ENCODE peak calls at places on chromosomes 11 and 22, in nine cellular contexts. One of them, this sample, is unnamed.

GRCh38 chr11:116580828-116581227 is 192.0 kb downstream of the BUD13 start:
- DNase-seq in activated T-cell treated with anti-CD3 and anti-CD28 coated beads for 1 hour: no peak
- DNase-seq in hepatic stellate cell: no peak
- DNase-seq in HCT116: no peak
- DNase-seq in upper lobe of right lung: no peak
- DNase-seq in effector CD8-positive, alpha-beta T cell: no peak
- DNase-seq in T47D: no peak
- DNase-seq in stimulated activated CD4-positive, alpha-beta T cell treated with anti-CD3 and anti-CD28 coated beads, Interleukin-12 subunit alpha, Interleukin-12 subunit beta, amount 100 ng/mL, for 24 hours: no peak
- DNase-seq in GM12892: no peak
- DNase-seq in this sample: no peak

GRCh38 chr22:39527481-39527961 is 5.0 kb downstream of the RPS19BP1 start:
- DNase-seq in effector CD8-positive, alpha-beta T cell: no peak
- DNase-seq in GM12892: no peak
- DNase-seq in HCT116: no peak
- DNase-seq in upper lobe of right lung: no peak
- DNase-seq in activated T-cell treated with anti-CD3 and anti-CD28 coated beads for 1 hour: no peak
- DNase-seq in hepatic stellate cell: no peak
- DNase-seq in stimulated activated CD4-positive, alpha-beta T cell treated with anti-CD3 and anti-CD28 coated beads, Interleukin-12 subunit alpha, Interleukin-12 subunit beta, amount 100 ng/mL, for 24 hours: no peak
- DNase-seq in T47D: no peak
- DNase-seq in this sample: no peak

GRCh38 chr11:19777342-19778102 is 64.9 kb downstream of the NAV2 start:
- DNase-seq in hepatic stellate cell: peak
- DNase-seq in HCT116: no peak
- DNase-seq in GM12892: peak
- DNase-seq in effector CD8-positive, alpha-beta T cell: no peak
- DNase-seq in stimulated activated CD4-positive, alpha-beta T cell treated with anti-CD3 and anti-CD28 coated beads, Interleukin-12 subunit alpha, Interleukin-12 subunit beta, amount 100 ng/mL, for 24 hours: no peak
- DNase-seq in upper lobe of right lung: no peak
- DNase-seq in T47D: no peak
- DNase-seq in activated T-cell treated with anti-CD3 and anti-CD28 coated beads for 1 hour: no peak
- DNase-seq in this sample: no peak

GRCh38 chr22:41380993-41381328 is 781 bp upstream of the TEF start:
- DNase-seq in hepatic stellate cell: peak
- DNase-seq in activated T-cell treated with anti-CD3 and anti-CD28 coated beads for 1 hour: no peak
- DNase-seq in HCT116: peak
- DNase-seq in stimulated activated CD4-positive, alpha-beta T cell treated with anti-CD3 and anti-CD28 coated beads, Interleukin-12 subunit alpha, Interleukin-12 subunit beta, amount 100 ng/mL, for 24 hours: peak
- DNase-seq in T47D: peak
- DNase-seq in upper lobe of right lung: no peak
- DNase-seq in GM12892: no peak
- DNase-seq in effector CD8-positive, alpha-beta T cell: no peak
- DNase-seq in this sample: no peak

GRCh38 chr22:22327723-22328122 is 83.1 kb downstream of the VPREB1 start:
- DNase-seq in T47D: no peak
- DNase-seq in effector CD8-positive, alpha-beta T cell: no peak
- DNase-seq in HCT116: no peak
- DNase-seq in hepatic stellate cell: no peak
- DNase-seq in upper lobe of right lung: no peak
- DNase-seq in activated T-cell treated with anti-CD3 and anti-CD28 coated beads for 1 hour: no peak
- DNase-seq in stimulated activated CD4-positive, alpha-beta T cell treated with anti-CD3 and anti-CD28 coated beads, Interleukin-12 subunit alpha, Interleukin-12 subunit beta, amount 100 ng/mL, for 24 hours: no peak
- DNase-seq in GM12892: no peak
- DNase-seq in this sample: no peak

GRCh38 chr11:1034456-1035295 is 1.8 kb downstream of the MUC6 start:
- DNase-seq in activated T-cell treated with anti-CD3 and anti-CD28 coated beads for 1 hour: no peak
- DNase-seq in hepatic stellate cell: no peak
- DNase-seq in GM12892: no peak
- DNase-seq in stimulated activated CD4-positive, alpha-beta T cell treated with anti-CD3 and anti-CD28 coated beads, Interleukin-12 subunit alpha, Interleukin-12 subunit beta, amount 100 ng/mL, for 24 hours: no peak
- DNase-seq in upper lobe of right lung: no peak
- DNase-seq in HCT116: no peak
- DNase-seq in T47D: no peak
- DNase-seq in effector CD8-positive, alpha-beta T cell: no peak
- DNase-seq in this sample: no peak

GRCh38 chr11:115464269-115464668 is 39.9 kb downstream of the CADM1 start:
- DNase-seq in stimulated activated CD4-positive, alpha-beta T cell treated with anti-CD3 and anti-CD28 coated beads, Interleukin-12 subunit alpha, Interleukin-12 subunit beta, amount 100 ng/mL, for 24 hours: no peak
- DNase-seq in GM12892: no peak
- DNase-seq in upper lobe of right lung: no peak
- DNase-seq in T47D: no peak
- DNase-seq in HCT116: no peak
- DNase-seq in hepatic stellate cell: no peak
- DNase-seq in effector CD8-positive, alpha-beta T cell: no peak
- DNase-seq in activated T-cell treated with anti-CD3 and anti-CD28 coated beads for 1 hour: no peak
- DNase-seq in this sample: no peak

GRCh38 chr11:8023831-8024555 is 36.9 kb downstream of the EIF3F start:
- DNase-seq in stimulated activated CD4-positive, alpha-beta T cell treated with anti-CD3 and anti-CD28 coated beads, Interleukin-12 subunit alpha, Interleukin-12 subunit beta, amount 100 ng/mL, for 24 hours: no peak
- DNase-seq in upper lobe of right lung: peak
- DNase-seq in GM12892: no peak
- DNase-seq in hepatic stellate cell: no peak
- DNase-seq in effector CD8-positive, alpha-beta T cell: no peak
- DNase-seq in T47D: no peak
- DNase-seq in HCT116: no peak
- DNase-seq in activated T-cell treated with anti-CD3 and anti-CD28 coated beads for 1 hour: no peak
- DNase-seq in this sample: no peak

GRCh38 chr11:28878025-28878424 is 769.8 kb downstream of the METTL15 start:
- DNase-seq in HCT116: no peak
- DNase-seq in GM12892: no peak
- DNase-seq in effector CD8-positive, alpha-beta T cell: no peak
- DNase-seq in hepatic stellate cell: no peak
- DNase-seq in stimulated activated CD4-positive, alpha-beta T cell treated with anti-CD3 and anti-CD28 coated beads, Interleukin-12 subunit alpha, Interleukin-12 subunit beta, amount 100 ng/mL, for 24 hours: no peak
- DNase-seq in upper lobe of right lung: no peak
- DNase-seq in activated T-cell treated with anti-CD3 and anti-CD28 coated beads for 1 hour: no peak
- DNase-seq in T47D: no peak
- DNase-seq in this sample: no peak

GRCh38 chr11:128595775-128596174 is 8.4 kb upstream of the ETS1 start:
- DNase-seq in upper lobe of right lung: no peak
- DNase-seq in T47D: no peak
- DNase-seq in effector CD8-positive, alpha-beta T cell: no peak
- DNase-seq in HCT116: no peak
- DNase-seq in hepatic stellate cell: no peak
- DNase-seq in GM12892: no peak
- DNase-seq in activated T-cell treated with anti-CD3 and anti-CD28 coated beads for 1 hour: no peak
- DNase-seq in stimulated activated CD4-positive, alpha-beta T cell treated with anti-CD3 and anti-CD28 coated beads, Interleukin-12 subunit alpha, Interleukin-12 subunit beta, amount 100 ng/mL, for 24 hours: no peak
- DNase-seq in this sample: no peak

GRCh38 chr22:46793497-46793896 is 31.0 kb downstream of the TBC1D22A start:
- DNase-seq in activated T-cell treated with anti-CD3 and anti-CD28 coated beads for 1 hour: no peak
- DNase-seq in effector CD8-positive, alpha-beta T cell: no peak
- DNase-seq in upper lobe of right lung: no peak
- DNase-seq in hepatic stellate cell: no peak
- DNase-seq in stimulated activated CD4-positive, alpha-beta T cell treated with anti-CD3 and anti-CD28 coated beads, Interleukin-12 subunit alpha, Interleukin-12 subunit beta, amount 100 ng/mL, for 24 hours: no peak
- DNase-seq in GM12892: no peak
- DNase-seq in HCT116: no peak
- DNase-seq in T47D: no peak
- DNase-seq in this sample: no peak

GRCh38 chr11:61111786-61112517 is 9.7 kb downstream of the CD5 start:
- DNase-seq in HCT116: no peak
- DNase-seq in hepatic stellate cell: no peak
- DNase-seq in upper lobe of right lung: no peak
- DNase-seq in GM12892: no peak
- DNase-seq in effector CD8-positive, alpha-beta T cell: no peak
- DNase-seq in activated T-cell treated with anti-CD3 and anti-CD28 coated beads for 1 hour: no peak
- DNase-seq in T47D: no peak
- DNase-seq in stimulated activated CD4-positive, alpha-beta T cell treated with anti-CD3 and anti-CD28 coated beads, Interleukin-12 subunit alpha, Interleukin-12 subunit beta, amount 100 ng/mL, for 24 hours: peak
- DNase-seq in this sample: no peak

GRCh38 chr11:78786086-78786485 is 211.4 kb upstream of the NARS2 start:
- DNase-seq in stimulated activated CD4-positive, alpha-beta T cell treated with anti-CD3 and anti-CD28 coated beads, Interleukin-12 subunit alpha, Interleukin-12 subunit beta, amount 100 ng/mL, for 24 hours: no peak
- DNase-seq in T47D: no peak
- DNase-seq in upper lobe of right lung: no peak
- DNase-seq in effector CD8-positive, alpha-beta T cell: no peak
- DNase-seq in activated T-cell treated with anti-CD3 and anti-CD28 coated beads for 1 hour: no peak
- DNase-seq in HCT116: no peak
- DNase-seq in hepatic stellate cell: no peak
- DNase-seq in GM12892: no peak
- DNase-seq in this sample: no peak

GRCh38 chr11:112410325-112410724 is 149.7 kb upstream of the PLET1 start:
- DNase-seq in GM12892: no peak
- DNase-seq in stimulated activated CD4-positive, alpha-beta T cell treated with anti-CD3 and anti-CD28 coated beads, Interleukin-12 subunit alpha, Interleukin-12 subunit beta, amount 100 ng/mL, for 24 hours: no peak
- DNase-seq in effector CD8-positive, alpha-beta T cell: no peak
- DNase-seq in T47D: no peak
- DNase-seq in upper lobe of right lung: no peak
- DNase-seq in activated T-cell treated with anti-CD3 and anti-CD28 coated beads for 1 hour: no peak
- DNase-seq in HCT116: no peak
- DNase-seq in hepatic stellate cell: no peak
- DNase-seq in this sample: no peak

GRCh38 chr11:446886-447285 is 3.2 kb upstream of the PTDSS2 start:
- DNase-seq in stimulated activated CD4-positive, alpha-beta T cell treated with anti-CD3 and anti-CD28 coated beads, Interleukin-12 subunit alpha, Interleukin-12 subunit beta, amount 100 ng/mL, for 24 hours: no peak
- DNase-seq in effector CD8-positive, alpha-beta T cell: no peak
- DNase-seq in hepatic stellate cell: no peak
- DNase-seq in upper lobe of right lung: peak
- DNase-seq in HCT116: no peak
- DNase-seq in activated T-cell treated with anti-CD3 and anti-CD28 coated beads for 1 hour: no peak
- DNase-seq in GM12892: no peak
- DNase-seq in T47D: no peak
- DNase-seq in this sample: no peak

GRCh38 chr11:7060828-7061227 is 28.0 kb upstream of the RBMXL2 start:
- DNase-seq in GM12892: no peak
- DNase-seq in HCT116: no peak
- DNase-seq in upper lobe of right lung: no peak
- DNase-seq in stimulated activated CD4-positive, alpha-beta T cell treated with anti-CD3 and anti-CD28 coated beads, Interleukin-12 subunit alpha, Interleukin-12 subunit beta, amount 100 ng/mL, for 24 hours: no peak
- DNase-seq in effector CD8-positive, alpha-beta T cell: no peak
- DNase-seq in T47D: no peak
- DNase-seq in hepatic stellate cell: peak
- DNase-seq in activated T-cell treated with anti-CD3 and anti-CD28 coated beads for 1 hour: no peak
- DNase-seq in this sample: no peak

GRCh38 chr22:46056169-46057041 is 79.4 kb upstream of the WNT7B start:
- DNase-seq in hepatic stellate cell: no peak
- DNase-seq in upper lobe of right lung: peak
- DNase-seq in stimulated activated CD4-positive, alpha-beta T cell treated with anti-CD3 and anti-CD28 coated beads, Interleukin-12 subunit alpha, Interleukin-12 subunit beta, amount 100 ng/mL, for 24 hours: no peak
- DNase-seq in HCT116: no peak
- DNase-seq in effector CD8-positive, alpha-beta T cell: no peak
- DNase-seq in T47D: no peak
- DNase-seq in activated T-cell treated with anti-CD3 and anti-CD28 coated beads for 1 hour: no peak
- DNase-seq in GM12892: no peak
- DNase-seq in this sample: no peak

GRCh38 chr22:20044495-20045151 is 23.7 kb downstream of the TANGO2 start:
- DNase-seq in HCT116: no peak
- DNase-seq in stimulated activated CD4-positive, alpha-beta T cell treated with anti-CD3 and anti-CD28 coated beads, Interleukin-12 subunit alpha, Interleukin-12 subunit beta, amount 100 ng/mL, for 24 hours: no peak
- DNase-seq in hepatic stellate cell: no peak
- DNase-seq in GM12892: no peak
- DNase-seq in activated T-cell treated with anti-CD3 and anti-CD28 coated beads for 1 hour: no peak
- DNase-seq in T47D: no peak
- DNase-seq in effector CD8-positive, alpha-beta T cell: no peak
- DNase-seq in upper lobe of right lung: no peak
- DNase-seq in this sample: no peak

GRCh38 chr11:67056640-67057409 is at the start of gene RHOD:
- DNase-seq in GM12892: peak
- DNase-seq in T47D: peak
- DNase-seq in hepatic stellate cell: peak
- DNase-seq in effector CD8-positive, alpha-beta T cell: no peak
- DNase-seq in HCT116: no peak
- DNase-seq in stimulated activated CD4-positive, alpha-beta T cell treated with anti-CD3 and anti-CD28 coated beads, Interleukin-12 subunit alpha, Interleukin-12 subunit beta, amount 100 ng/mL, for 24 hours: peak
- DNase-seq in activated T-cell treated with anti-CD3 and anti-CD28 coated beads for 1 hour: peak
- DNase-seq in upper lobe of right lung: peak
- DNase-seq in this sample: no peak

GRCh38 chr11:121482231-121483129 is 29.7 kb upstream of the SORL1-AS1 start:
- DNase-seq in T47D: no peak
- DNase-seq in effector CD8-positive, alpha-beta T cell: peak
- DNase-seq in upper lobe of right lung: no peak
- DNase-seq in hepatic stellate cell: no peak
- DNase-seq in stimulated activated CD4-positive, alpha-beta T cell treated with anti-CD3 and anti-CD28 coated beads, Interleukin-12 subunit alpha, Interleukin-12 subunit beta, amount 100 ng/mL, for 24 hours: peak
- DNase-seq in HCT116: no peak
- DNase-seq in activated T-cell treated with anti-CD3 and anti-CD28 coated beads for 1 hour: peak
- DNase-seq in GM12892: no peak
- DNase-seq in this sample: no peak

GRCh38 chr22:19928207-19928606 is 13.4 kb upstream of the COMT start:
- DNase-seq in effector CD8-positive, alpha-beta T cell: no peak
- DNase-seq in T47D: no peak
- DNase-seq in GM12892: no peak
- DNase-seq in upper lobe of right lung: no peak
- DNase-seq in hepatic stellate cell: no peak
- DNase-seq in activated T-cell treated with anti-CD3 and anti-CD28 coated beads for 1 hour: no peak
- DNase-seq in HCT116: no peak
- DNase-seq in stimulated activated CD4-positive, alpha-beta T cell treated with anti-CD3 and anti-CD28 coated beads, Interleukin-12 subunit alpha, Interleukin-12 subunit beta, amount 100 ng/mL, for 24 hours: no peak
- DNase-seq in this sample: no peak

GRCh38 chr11:126054882-126055281 is 7.8 kb downstream of the CDON start:
- DNase-seq in upper lobe of right lung: no peak
- DNase-seq in hepatic stellate cell: no peak
- DNase-seq in stimulated activated CD4-positive, alpha-beta T cell treated with anti-CD3 and anti-CD28 coated beads, Interleukin-12 subunit alpha, Interleukin-12 subunit beta, amount 100 ng/mL, for 24 hours: no peak
- DNase-seq in HCT116: no peak
- DNase-seq in effector CD8-positive, alpha-beta T cell: no peak
- DNase-seq in GM12892: no peak
- DNase-seq in T47D: no peak
- DNase-seq in activated T-cell treated with anti-CD3 and anti-CD28 coated beads for 1 hour: no peak
- DNase-seq in this sample: no peak

GRCh38 chr11:69012092-69013008 is 696 bp downstream of the MRGPRF start:
- DNase-seq in upper lobe of right lung: no peak
- DNase-seq in HCT116: no peak
- DNase-seq in stimulated activated CD4-positive, alpha-beta T cell treated with anti-CD3 and anti-CD28 coated beads, Interleukin-12 subunit alpha, Interleukin-12 subunit beta, amount 100 ng/mL, for 24 hours: no peak
- DNase-seq in hepatic stellate cell: peak
- DNase-seq in effector CD8-positive, alpha-beta T cell: no peak
- DNase-seq in activated T-cell treated with anti-CD3 and anti-CD28 coated beads for 1 hour: no peak
- DNase-seq in GM12892: no peak
- DNase-seq in T47D: no peak
- DNase-seq in this sample: no peak

GRCh38 chr11:77069336-77069968 is 2.7 kb downstream of the CAPN5 start:
- DNase-seq in GM12892: no peak
- DNase-seq in HCT116: no peak
- DNase-seq in hepatic stellate cell: no peak
- DNase-seq in T47D: no peak
- DNase-seq in stimulated activated CD4-positive, alpha-beta T cell treated with anti-CD3 and anti-CD28 coated beads, Interleukin-12 subunit alpha, Interleukin-12 subunit beta, amount 100 ng/mL, for 24 hours: no peak
- DNase-seq in effector CD8-positive, alpha-beta T cell: no peak
- DNase-seq in upper lobe of right lung: peak
- DNase-seq in activated T-cell treated with anti-CD3 and anti-CD28 coated beads for 1 hour: no peak
- DNase-seq in this sample: peak

GRCh38 chr11:1298695-1299492 is 10.5 kb downstream of the TOLLIP start:
- DNase-seq in effector CD8-positive, alpha-beta T cell: no peak
- DNase-seq in hepatic stellate cell: peak
- DNase-seq in stimulated activated CD4-positive, alpha-beta T cell treated with anti-CD3 and anti-CD28 coated beads, Interleukin-12 subunit alpha, Interleukin-12 subunit beta, amount 100 ng/mL, for 24 hours: no peak
- DNase-seq in activated T-cell treated with anti-CD3 and anti-CD28 coated beads for 1 hour: no peak
- DNase-seq in HCT116: no peak
- DNase-seq in upper lobe of right lung: peak
- DNase-seq in T47D: peak
- DNase-seq in GM12892: no peak
- DNase-seq in this sample: peak

GRCh38 chr11:34996958-34997357 is 80.5 kb downstream of the PDHX start:
- DNase-seq in stimulated activated CD4-positive, alpha-beta T cell treated with anti-CD3 and anti-CD28 coated beads, Interleukin-12 subunit alpha, Interleukin-12 subunit beta, amount 100 ng/mL, for 24 hours: no peak
- DNase-seq in GM12892: no peak
- DNase-seq in activated T-cell treated with anti-CD3 and anti-CD28 coated beads for 1 hour: no peak
- DNase-seq in T47D: no peak
- DNase-seq in hepatic stellate cell: no peak
- DNase-seq in HCT116: no peak
- DNase-seq in effector CD8-positive, alpha-beta T cell: no peak
- DNase-seq in upper lobe of right lung: no peak
- DNase-seq in this sample: no peak

GRCh38 chr11:78453140-78453935 is 35.7 kb upstream of the GAB2 start:
- DNase-seq in activated T-cell treated with anti-CD3 and anti-CD28 coated beads for 1 hour: no peak
- DNase-seq in HCT116: no peak
- DNase-seq in stimulated activated CD4-positive, alpha-beta T cell treated with anti-CD3 and anti-CD28 coated beads, Interleukin-12 subunit alpha, Interleukin-12 subunit beta, amount 100 ng/mL, for 24 hours: no peak
- DNase-seq in upper lobe of right lung: no peak
- DNase-seq in effector CD8-positive, alpha-beta T cell: no peak
- DNase-seq in hepatic stellate cell: no peak
- DNase-seq in T47D: no peak
- DNase-seq in GM12892: no peak
- DNase-seq in this sample: no peak

GRCh38 chr22:20239063-20239950 is 28.8 kb downstream of the RTN4R start:
- DNase-seq in T47D: no peak
- DNase-seq in stimulated activated CD4-positive, alpha-beta T cell treated with anti-CD3 and anti-CD28 coated beads, Interleukin-12 subunit alpha, Interleukin-12 subunit beta, amount 100 ng/mL, for 24 hours: no peak
- DNase-seq in effector CD8-positive, alpha-beta T cell: no peak
- DNase-seq in upper lobe of right lung: no peak
- DNase-seq in GM12892: no peak
- DNase-seq in activated T-cell treated with anti-CD3 and anti-CD28 coated beads for 1 hour: no peak
- DNase-seq in hepatic stellate cell: peak
- DNase-seq in HCT116: no peak
- DNase-seq in this sample: no peak

GRCh38 chr22:19622061-19622441 is 92.3 kb upstream of the SEPTIN5 start:
- DNase-seq in GM12892: no peak
- DNase-seq in upper lobe of right lung: no peak
- DNase-seq in activated T-cell treated with anti-CD3 and anti-CD28 coated beads for 1 hour: no peak
- DNase-seq in effector CD8-positive, alpha-beta T cell: no peak
- DNase-seq in T47D: no peak
- DNase-seq in hepatic stellate cell: no peak
- DNase-seq in stimulated activated CD4-positive, alpha-beta T cell treated with anti-CD3 and anti-CD28 coated beads, Interleukin-12 subunit alpha, Interleukin-12 subunit beta, amount 100 ng/mL, for 24 hours: no peak
- DNase-seq in HCT116: no peak
- DNase-seq in this sample: no peak

GRCh38 chr22:48920776-48921241 is 906.9 kb downstream of the BRD1 start:
- DNase-seq in hepatic stellate cell: no peak
- DNase-seq in T47D: no peak
- DNase-seq in upper lobe of right lung: peak
- DNase-seq in GM12892: no peak
- DNase-seq in HCT116: no peak
- DNase-seq in activated T-cell treated with anti-CD3 and anti-CD28 coated beads for 1 hour: no peak
- DNase-seq in stimulated activated CD4-positive, alpha-beta T cell treated with anti-CD3 and anti-CD28 coated beads, Interleukin-12 subunit alpha, Interleukin-12 subunit beta, amount 100 ng/mL, for 24 hours: no peak
- DNase-seq in effector CD8-positive, alpha-beta T cell: no peak
- DNase-seq in this sample: no peak

GRCh38 chr11:83656931-83657330 is 370.8 kb upstream of the CCDC90B start:
- DNase-seq in effector CD8-positive, alpha-beta T cell: no peak
- DNase-seq in HCT116: no peak
- DNase-seq in stimulated activated CD4-positive, alpha-beta T cell treated with anti-CD3 and anti-CD28 coated beads, Interleukin-12 subunit alpha, Interleukin-12 subunit beta, amount 100 ng/mL, for 24 hours: no peak
- DNase-seq in activated T-cell treated with anti-CD3 and anti-CD28 coated beads for 1 hour: no peak
- DNase-seq in T47D: no peak
- DNase-seq in upper lobe of right lung: no peak
- DNase-seq in GM12892: no peak
- DNase-seq in hepatic stellate cell: no peak
- DNase-seq in this sample: no peak

This sample was measured in lower leg skin.